ENCODE peak calls at places on chromosome 13, in five cellular contexts. J is Peyer's patch, T is IMR-90, I is lower leg skin, G is NB4. A is an unnamed sample.

GRCh38 chr13:43273362-43273761 is 250.0 kb downstream of the DNAJC15 start:
- DNase-seq in J (no peak), T (peak), I (no peak), G (no peak), A (peak)

GRCh38 chr13:28357846-28358496 is 137.0 kb downstream of the FLT1 start:
- DNase-seq in J (no peak), T (no peak), I (no peak), G (no peak), A (no peak)

GRCh38 chr13:23660249-23660648 is 90.0 kb downstream of the TNFRSF19 start:
- DNase-seq in J (no peak), T (no peak), I (no peak), G (no peak), A (no peak)

GRCh38 chr13:112715715-112716460 is 26.1 kb downstream of the ATP11A start:
- DNase-seq in J (peak), T (no peak), I (no peak), G (no peak), A (no peak)

GRCh38 chr13:71493189-71493588 is 373.8 kb downstream of the DACH1 start:
- DNase-seq in J (no peak), T (no peak), I (no peak), G (no peak), A (no peak)

GRCh38 chr13:38680912-38681311 is 6.0 kb upstream of the FREM2 start:
- DNase-seq in J (no peak), T (no peak), I (no peak), G (no peak), A (no peak)

GRCh38 chr13:102197193-102197592 is 204.7 kb downstream of the FGF14 start:
- DNase-seq in J (no peak), T (peak), I (no peak), G (peak), A (no peak)

GRCh38 chr13:106471957-106472543 is 63.4 kb downstream of the EFNB2 start:
- DNase-seq in J (peak), T (peak), I (no peak), G (no peak), A (no peak)

GRCh38 chr13:71879129-71879535 is 12.1 kb upstream of the DACH1 start:
- DNase-seq in J (no peak), T (peak), I (no peak), G (peak), A (no peak)

GRCh38 chr13:38421590-38422560 is 72.2 kb downstream of the UFM1 start:
- DNase-seq in J (no peak), T (peak), I (no peak), G (no peak), A (no peak)

GRCh38 chr13:22214184-22214583 is 543.3 kb downstream of the FGF9 start:
- DNase-seq in J (no peak), T (no peak), I (no peak), G (no peak), A (no peak)

GRCh38 chr13:29454931-29455481 is 140.5 kb downstream of the SLC7A1 start:
- DNase-seq in J (no peak), T (peak), I (no peak), G (peak), A (peak)

GRCh38 chr13:26051231-26052135 is at the start of gene SHISA2:
- DNase-seq in J (no peak), T (peak), I (no peak), G (peak), A (peak)

GRCh38 chr13:113857531-113858195 is 6.2 kb downstream of the GAS6 start:
- DNase-seq in J (peak), T (no peak), I (peak), G (no peak), A (no peak)

GRCh38 chr13:99694251-99694650 is 193.0 kb downstream of the TM9SF2 start:
- DNase-seq in J (no peak), T (no peak), I (no peak), G (no peak), A (no peak)

GRCh38 chr13:56247692-56248091 is 893.0 kb upstream of the PRR20A start:
- DNase-seq in J (no peak), T (no peak), I (no peak), G (no peak), A (no peak)

GRCh38 chr13:81031996-81032395 is 691.1 kb upstream of the SPRY2 start:
- DNase-seq in J (no peak), T (no peak), I (no peak), G (no peak), A (no peak)

GRCh38 chr13:98252931-98253470 is 75.9 kb upstream of the RNF113B start:
- DNase-seq in J (no peak), T (peak), I (no peak), G (no peak), A (no peak)

GRCh38 chr13:28744091-28744536 is 25.3 kb upstream of the SLC46A3 start:
- DNase-seq in J (no peak), T (peak), I (no peak), G (no peak), A (no peak)

GRCh38 chr13:93496985-93497673 is 270.5 kb downstream of the GPC6 start:
- DNase-seq in J (no peak), T (no peak), I (no peak), G (no peak), A (no peak)

GRCh38 chr13:24033527-24034302 is 126.8 kb upstream of the SPATA13 start:
- DNase-seq in J (no peak), T (peak), I (no peak), G (no peak), A (no peak)

GRCh38 chr13:37595162-37595561 is 3.4 kb downstream of the POSTN start:
- DNase-seq in J (no peak), T (peak), I (no peak), G (no peak), A (no peak)

GRCh38 chr13:65808061-65808460 is 1422.1 kb downstream of the PCDH9 start:
- DNase-seq in J (no peak), T (peak), I (no peak), G (no peak), A (no peak)

DNA sequence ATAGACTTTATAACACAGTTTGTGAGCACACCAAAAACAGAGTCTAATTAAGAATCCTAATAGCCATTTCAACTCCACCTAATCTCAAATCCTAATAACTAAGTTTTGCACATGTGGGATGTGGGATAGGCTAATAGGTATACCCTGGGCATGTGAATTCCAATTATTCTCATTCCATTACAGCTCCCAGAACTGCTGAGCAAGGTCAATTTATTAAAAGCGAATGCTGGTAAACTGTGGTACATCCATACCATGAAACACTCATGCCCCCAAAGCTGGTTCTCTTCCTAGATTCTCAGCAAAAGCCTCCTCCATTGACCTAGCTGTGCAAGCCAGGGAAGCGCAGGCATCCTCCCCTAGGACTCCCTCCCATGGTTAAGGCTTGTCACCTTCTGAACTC is 113.8 kb downstream of the USP12 start:
- DNase-seq in J (no peak), T (no peak), I (no peak), G (no peak), A (no peak)
- TF ChIP-seq POLR2A in J (no peak), T (no peak), I (no peak), G (no peak), A (no peak)

GRCh38 chr13:61410266-61410665 is 5.4 kb downstream of the PCDH20 start:
- DNase-seq in J (no peak), T (no peak), I (no peak), G (no peak), A (no peak)

GRCh38 chr13:61414136-61414535 is 1.5 kb downstream of the PCDH20 start:
- DNase-seq in J (no peak), T (no peak), I (no peak), G (no peak), A (no peak)

GRCh38 chr13:61413572-61413971 is 2.1 kb downstream of the PCDH20 start:
- DNase-seq in J (no peak), T (no peak), I (peak), G (no peak), A (no peak)

GRCh38 chr13:61414686-61415664 is 674 bp downstream of the PCDH20 start:
- DNase-seq in J (peak), T (no peak), I (peak), G (no peak), A (no peak)

GRCh38 chr13:61410669-61411297 is 4.9 kb downstream of the PCDH20 start:
- DNase-seq in J (no peak), T (peak), I (no peak), G (peak), A (no peak)
- TF ChIP-seq CTCF in J (no peak), T (peak), I (no peak), G (peak), A (peak)

GRCh38 chr13:45121421-45121820 is 1.1 kb downstream of the GTF2F2 start:
- DNase-seq in J (no peak), T (peak), I (no peak), G (peak), A (no peak)

GRCh38 chr13:45120967-45121366 is 657 bp downstream of the GTF2F2 start:
- DNase-seq in J (no peak), T (no peak), I (no peak), G (peak), A (no peak)

GRCh38 chr13:45119990-45120864 is at the start of gene GTF2F2:
- DNase-seq in J (peak), T (peak), I (peak), G (peak), A (peak)

GRCh38 chr13:45122941-45123340 is 2.6 kb downstream of the GTF2F2 start:
- DNase-seq in J (no peak), T (no peak), I (no peak), G (no peak), A (no peak)

GRCh38 chr13:45119469-45119989 is 781 bp upstream of the GTF2F2 start:
- DNase-seq in J (no peak), T (peak), I (no peak), G (peak), A (no peak)
- TF ChIP-seq POLR2A in J (no peak), T (no peak), I (no peak), G (no peak), A (no peak)

GRCh38 chr13:111344471-111345191 is 24.2 kb downstream of the TEX29 start:
- DNase-seq in J (no peak), T (peak), I (peak), G (no peak), A (peak)
- TF ChIP-seq CTCF in J (no peak), T (peak), I (no peak), G (peak), A (no peak)

GRCh38 chr13:30618186-30618937 is 642 bp downstream of the USPL1 start:
- DNase-seq in J (no peak), T (no peak), I (peak), G (peak), A (no peak)

GRCh38 chr13:30617315-30618185 is at the start of gene USPL1:
- DNase-seq in J (peak), T (peak), I (peak), G (peak), A (peak)

GRCh38 chr13:30618938-30619289 is 1.2 kb downstream of the USPL1 start:
- DNase-seq in J (no peak), T (no peak), I (no peak), G (peak), A (no peak)

GRCh38 chr13:30615851-30616311 is 1.8 kb upstream of the USPL1 start:
- DNase-seq in J (no peak), T (peak), I (no peak), G (peak), A (no peak)

GRCh38 chr13:30616927-30617314 is 799 bp upstream of the USPL1 start:
- DNase-seq in J (no peak), T (peak), I (peak), G (peak), A (peak)
- TF ChIP-seq POLR2A in J (no peak), T (peak), I (no peak), G (no peak), A (peak)

GRCh38 chr13:33114146-33114545 is 97.9 kb downstream of the KL start:
- DNase-seq in J (no peak), T (peak), I (no peak), G (no peak), A (no peak)
- TF ChIP-seq CTCF in J (no peak), T (no peak), I (no peak), G (no peak), A (no peak)

A was measured in esophagus muscularis mucosa.